ENCODE peak calls at places on chromosomes 5 and 9, in seven cellular contexts. I is prostate gland, N is stomach, S is heart left ventricle, G is body of pancreas, Q is IMR-90, R is tibial nerve. E is an unnamed sample.

GRCh38 chr9:129667850-129668249 is 2.4 kb downstream of the PRRX2 start:
- DNase-seq in S (no peak), Q (no peak), R (no peak), G (no peak), N (no peak), I (no peak), E (no peak)

GRCh38 chr9:129954868-129955550 is 88.0 kb downstream of the FNBP1 start:
- DNase-seq in I (no peak), G (no peak), S (no peak), N (no peak), R (no peak), Q (peak; percentile 33), E (peak; percentile 64)

GRCh38 chr9:134338394-134339182 is 12.3 kb downstream of the RXRA start:
- DNase-seq in S (no peak), N (peak; percentile 36), I (no peak), G (peak; percentile 66), Q (no peak), R (no peak), E (no peak)

GRCh38 chr9:136996361-136997281 is at the start of gene CLIC3:
- DNase-seq in Q (no peak), I (no peak), G (peak; percentile 20), N (peak; percentile 73), S (no peak), R (no peak), E (no peak)

GRCh38 chr5:159330131-159330530 is at the start of gene IL12B:
- DNase-seq in G (no peak), Q (peak; percentile 70), S (no peak), I (no peak), R (no peak), N (no peak), E (no peak)

GRCh38 chr5:6166698-6167394 is 211.5 kb downstream of the MED10 start:
- DNase-seq in G (no peak), N (no peak), Q (no peak), S (no peak), I (no peak), R (no peak), E (no peak)

GRCh38 chr5:74949976-74950375 is 83.8 kb upstream of the FAM169A start:
- DNase-seq in N (no peak), Q (no peak), R (no peak), I (no peak), G (no peak), S (no peak), E (peak; percentile 30)

GRCh38 chr5:75340714-75341478 is 3.9 kb downstream of the HMGCR start:
- DNase-seq in S (no peak), G (no peak), R (no peak), N (no peak), Q (no peak), I (no peak), E (no peak)

GRCh38 chr9:3960661-3961144 is 339.2 kb downstream of the GLIS3 start:
- DNase-seq in R (no peak), Q (peak; percentile 75), S (no peak), I (no peak), N (no peak), G (no peak), E (no peak)

GRCh38 chr9:21836437-21837161 is 34.2 kb downstream of the MTAP start:
- DNase-seq in Q (peak; percentile 100), G (no peak), R (no peak), S (no peak), N (no peak), I (no peak), E (no peak)

GRCh38 chr5:122354293-122354692 is 42.3 kb downstream of the SNCAIP start:
- DNase-seq in I (no peak), S (no peak), N (no peak), G (no peak), R (no peak), Q (no peak), E (no peak)

GRCh38 chr9:36282275-36282674 is 24.0 kb upstream of the GNE start:
- DNase-seq in G (no peak), I (no peak), Q (no peak), S (no peak), N (no peak), R (no peak), E (no peak)

GRCh38 chr5:1045960-1046560 is 37.5 kb downstream of the NKD2 start:
- DNase-seq in R (no peak), N (no peak), Q (no peak), S (no peak), G (no peak), I (no peak), E (peak; percentile 25)

DNA sequence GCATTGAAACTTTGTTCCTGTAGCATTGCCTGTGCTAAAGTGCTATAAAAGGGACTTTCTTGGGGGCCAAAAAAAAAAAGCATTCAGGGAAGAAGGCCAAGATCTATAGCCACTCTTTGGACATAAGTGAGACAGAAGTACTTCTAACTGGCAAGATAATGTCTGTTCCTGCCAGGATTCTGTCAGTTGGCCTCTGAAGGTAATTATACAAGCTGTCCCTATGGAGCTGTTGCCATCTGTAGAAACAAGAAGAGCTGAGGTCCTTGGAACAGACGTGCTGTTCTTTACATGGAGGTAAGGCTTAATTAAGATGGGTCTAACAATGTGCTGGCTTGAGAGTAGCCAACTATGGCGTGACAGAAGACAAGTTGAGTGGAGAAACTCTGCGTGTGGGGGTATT is 9.7 kb downstream of the KIF20A start:
- DNase-seq in R (no peak), G (no peak), S (no peak), N (no peak), Q (no peak), I (no peak), E (no peak)
- TF ChIP-seq POLR2A in R (no peak), G (no peak), S (no peak), N (no peak), Q (no peak), I (no peak), E (no peak)

GRCh38 chr9:105062222-105062850 is 134.4 kb upstream of the ABCA1 start:
- DNase-seq in S (no peak), G (peak; percentile 20), N (no peak), I (no peak), Q (no peak), R (no peak), E (no peak)

GRCh38 chr9:105064248-105065118 is 136.5 kb upstream of the ABCA1 start:
- DNase-seq in N (peak; percentile 91), I (peak; percentile 91), Q (peak; percentile 97), S (peak; percentile 96), R (peak; percentile 88), G (peak; percentile 95), E (peak; percentile 93)

GRCh38 chr9:105065119-105066088 is 137.4 kb upstream of the ABCA1 start:
- DNase-seq in S (no peak), R (no peak), G (peak; percentile 46), I (no peak), Q (no peak), N (peak; percentile 31), E (peak; percentile 74)

GRCh38 chr9:105066265-105066865 is 138.4 kb upstream of the ABCA1 start:
- DNase-seq in I (no peak), Q (no peak), S (no peak), G (peak; percentile 11), N (no peak), R (no peak), E (peak; percentile 62)

DNA sequence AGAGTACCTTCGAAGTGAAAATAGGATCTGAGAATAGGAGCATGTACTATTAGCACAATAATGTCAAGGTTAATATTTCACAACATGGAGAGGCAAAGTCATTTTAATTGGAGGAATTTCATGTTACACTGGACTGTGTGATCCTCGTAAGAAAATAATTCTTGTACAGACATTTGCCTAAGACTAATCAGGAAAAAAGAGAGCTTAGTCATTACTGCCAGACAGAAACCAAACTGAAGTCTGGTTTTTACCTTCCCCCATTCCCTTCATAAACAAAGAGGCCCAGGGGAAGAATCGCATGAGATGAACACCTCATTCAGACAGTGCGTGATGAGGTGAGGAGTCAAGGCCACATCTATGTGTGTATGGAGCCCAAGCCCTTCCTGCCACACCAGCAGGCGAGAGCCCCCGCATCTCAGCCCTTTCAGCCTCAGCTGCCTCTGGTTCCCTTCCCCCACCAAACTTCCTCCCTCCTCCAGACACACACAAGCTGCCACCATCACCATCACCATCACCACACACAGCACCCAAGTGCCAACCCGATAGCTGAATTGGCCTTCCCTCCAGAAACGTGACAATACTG is 135.8 kb upstream of the ABCA1 start:
- DNase-seq in G (peak; percentile 31), R (no peak), N (no peak), S (no peak), I (no peak), Q (peak; percentile 95), E (peak; percentile 86)
- H3K4me3 ChIP-seq in G (no peak overlapping the region), R (no peak overlapping the region), N (no peak overlapping the region), S (no peak overlapping the region), I (no peak overlapping the region), Q (no peak overlapping the region), E (no peak overlapping the region)

DNA sequence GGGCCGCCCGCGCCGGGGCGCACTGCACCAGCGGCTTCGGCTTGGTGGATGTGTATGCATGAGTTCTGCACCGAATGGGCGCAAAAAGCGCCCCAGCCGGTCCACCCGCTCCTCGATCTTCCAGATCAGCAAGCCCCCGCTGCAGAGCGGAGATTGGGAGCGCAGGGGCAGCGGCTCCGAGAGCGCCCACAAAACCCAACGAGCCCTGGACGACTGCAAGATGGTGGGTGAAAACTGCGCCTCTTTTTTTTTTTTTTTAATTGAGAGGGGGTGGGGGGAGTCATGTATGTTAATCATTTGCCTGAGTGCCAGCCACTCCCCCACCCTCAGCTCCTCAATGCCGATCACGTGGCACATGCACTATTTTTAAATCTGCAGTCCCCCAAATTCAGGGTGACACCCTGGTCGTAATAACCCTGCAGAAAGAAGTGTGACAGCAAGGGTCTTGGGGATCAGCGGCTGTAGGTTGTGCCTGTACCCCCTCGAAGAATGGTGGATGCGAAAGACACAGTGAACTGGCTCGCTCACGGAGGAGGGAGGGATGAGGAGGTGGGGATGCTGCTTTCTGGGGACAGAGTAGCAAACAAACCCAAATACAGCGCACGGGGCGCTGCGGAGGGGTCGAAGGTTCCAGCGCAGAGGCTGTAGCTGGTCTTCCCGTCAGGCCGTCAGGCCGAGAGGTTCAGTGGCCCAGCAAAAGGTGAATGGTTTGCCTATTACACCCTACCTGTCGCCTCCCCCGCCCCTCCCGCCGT is 929 bp downstream of the RGS7BP start:
- DNase-seq in G (no peak), I (no peak), Q (no peak), N (no peak), S (no peak), R (no peak), E (no peak)
- TF ChIP-seq CTCF in G (no peak), I (peak; percentile 31), Q (no peak), N (no peak), S (no peak), R (no peak), E (no peak)

DNA sequence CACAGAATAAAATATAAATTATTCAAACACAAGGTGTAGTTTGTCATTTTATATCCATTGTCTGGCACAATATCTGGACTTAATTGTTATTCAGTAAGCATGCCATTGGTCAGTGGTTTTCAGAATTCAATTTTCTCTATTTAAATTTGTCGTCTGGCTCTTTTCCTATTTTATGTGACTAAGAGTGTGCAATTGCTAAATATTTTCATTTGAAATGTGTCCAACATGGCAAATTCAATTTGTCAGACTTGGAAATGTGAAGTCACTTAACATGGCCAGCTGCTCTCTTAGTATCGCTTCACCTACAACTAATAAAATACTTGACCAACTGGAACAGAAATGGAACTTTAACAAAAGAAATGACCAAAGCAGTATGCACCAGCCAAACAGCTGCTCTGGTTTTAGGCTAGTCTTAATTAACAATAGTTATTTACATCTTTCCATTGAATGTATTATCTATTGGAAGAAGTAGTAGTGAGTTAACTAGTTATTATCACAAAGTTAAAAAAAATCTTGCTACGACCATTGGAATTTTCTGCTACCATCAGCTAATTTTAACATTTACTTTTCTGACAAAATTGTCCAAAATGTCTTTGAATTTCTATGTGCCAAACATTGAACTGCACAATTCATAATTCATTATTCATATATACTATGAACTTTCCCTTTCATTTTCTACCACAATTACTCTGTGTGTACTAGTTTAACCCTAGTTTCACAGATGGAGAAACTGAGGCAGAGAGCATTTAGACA is 720.7 kb upstream of the FAM174A start:
- DNase-seq in Q (no peak), N (no peak), S (no peak), R (no peak), G (no peak), I (no peak), E (no peak)
- TF ChIP-seq POLR2A in Q (no peak), N (no peak), S (no peak), R (no peak), G (no peak), I (no peak), E (no peak)

E was measured in lower leg skin.